ENCODE peak calls at places on chromosome 16, in ten cellular contexts. H is stimulated activated CD8-positive, alpha-beta memory T cell treated with anti-CD3 and anti-CD28 coated beads, Interleukin-4, amount 100 ng/mL, for 1 hour; L is stimulated activated naive CD4-positive, alpha-beta T cell; Y is HCEC 1CT; P is naive thymus-derived CD8-positive, alpha-beta T cell; Z is CD4-positive, CD25-positive, alpha-beta regulatory T cell; W is EL; R is H7; G is NCI-H146; B is NT2/D1. Q is an unnamed sample.

GRCh38 chr16:80914379-80915078 is 92.2 kb downstream of the CMC2 start:
- DNase-seq in H (no peak), L (no peak), Y (no peak), P (no peak), Z (no peak), W (no peak), R (no peak), G (no peak), B (no peak), Q (no peak)

GRCh38 chr16:84511180-84511800 is 6.8 kb upstream of the MEAK7 start:
- DNase-seq in H (peak; percentile 76), L (peak; percentile 89), Y (peak; percentile 79), P (peak; percentile 91), Z (peak; percentile 67), W (peak; percentile 87), R (peak; percentile 86), G (peak; percentile 53), B (peak; percentile 72), Q (peak; percentile 69)

GRCh38 chr16:57133101-57133500 is 40.7 kb downstream of the CPNE2 start:
- DNase-seq in H (no peak), L (no peak), Y (no peak), P (peak; percentile 28), Z (no peak), W (no peak), R (no peak), G (no peak), B (no peak), Q (no peak)

GRCh38 chr16:30494709-30495108 is 22.2 kb downstream of the ITGAL start:
- DNase-seq in H (no peak), L (no peak), Y (no peak), P (no peak), Z (no peak), W (no peak), R (no peak), G (peak; percentile 37), B (no peak), Q (no peak)

GRCh38 chr16:79882292-79882995 is 281.9 kb upstream of the MAF start:
- DNase-seq in H (no peak), L (no peak), Y (no peak), P (no peak), Z (no peak), W (no peak), R (no peak), G (no peak), B (no peak), Q (no peak)

GRCh38 chr16:3509470-3509928 is 8.7 kb downstream of the CLUAP1 start:
- DNase-seq in H (peak; percentile 32), L (peak; percentile 73), Y (no peak), P (peak; percentile 92), Z (peak; percentile 36), W (no peak), R (no peak), G (no peak), B (no peak), Q (no peak)

GRCh38 chr16:29710227-29711219 is 31.5 kb downstream of the QPRT start:
- DNase-seq in H (no peak), L (peak; percentile 73), Y (peak; percentile 71), P (no peak), Z (peak; percentile 18), W (peak; percentile 73), R (no peak), G (peak; percentile 53), B (no peak), Q (peak; percentile 14)

GRCh38 chr16:89412811-89413210 is 77.5 kb downstream of the ANKRD11 start:
- DNase-seq in H (no peak), L (no peak), Y (no peak), P (no peak), Z (no peak), W (no peak), R (peak; percentile 83), G (no peak), B (no peak), Q (no peak)

GRCh38 chr16:58421529-58421928 is 29.3 kb downstream of the GINS3 start:
- DNase-seq in H (no peak), L (no peak), Y (no peak), P (no peak), Z (no peak), W (peak; percentile 40), R (no peak), G (no peak), B (no peak), Q (no peak)

Q was measured in NCI-H345.